ENCODE peak calls at places on chromosomes 16 and 17, in six cellular contexts. O is esophagus squamous epithelium, Z is HCT116, B is prostate gland, R is body of pancreas, V is ovary. G is an unnamed sample. For H3K27me3, the result is how much of the 10 kb centered on the place peaks cover.

GRCh38 chr16:83215417-83216001 is 588.7 kb downstream of the CDH13 start:
- DNase-seq in O (no peak), Z (peak), B (no peak), R (no peak), V (no peak), G (peak)

GRCh38 chr17:31787857-31788570 is 71.0 kb downstream of the COPRS start:
- DNase-seq in O (no peak), Z (peak), B (peak), R (no peak), V (no peak), G (no peak)

GRCh38 chr17:50904522-50905459 is 38.6 kb upstream of the TOB1 start:
- DNase-seq in O (no peak), Z (no peak), B (peak), R (peak), V (peak), G (peak)

GRCh38 chr16:82460761-82461160 is 166.0 kb upstream of the CDH13 start:
- DNase-seq in O (no peak), Z (no peak), B (no peak), R (no peak), V (no peak), G (no peak)

GRCh38 chr16:82715833-82716232 is 89.1 kb downstream of the CDH13 start:
- DNase-seq in O (no peak), Z (no peak), B (no peak), R (no peak), V (no peak), G (no peak)

GRCh38 chr17:71118039-71118438 is 948.7 kb downstream of the KCNJ2 start:
- DNase-seq in O (no peak), Z (peak), B (no peak), R (peak), V (no peak), G (no peak)

GRCh38 chr17:48530208-48530886 is 464 bp downstream of the HOXB1 start:
- DNase-seq in O (no peak), Z (no peak), B (no peak), R (no peak), V (no peak), G (no peak)

GRCh38 chr17:80720624-80721577 is 176.3 kb downstream of the RPTOR start:
- DNase-seq in O (no peak), Z (no peak), B (no peak), R (peak), V (peak), G (peak)

GRCh38 chr16:13118091-13118490 is 216.7 kb downstream of the SHISA9 start:
- DNase-seq in O (no peak), Z (no peak), B (no peak), R (no peak), V (no peak), G (no peak)

GRCh38 chr16:79209308-79209707 is 391.2 kb downstream of the MAF start:
- DNase-seq in O (no peak), Z (no peak), B (no peak), R (no peak), V (no peak), G (no peak)

GRCh38 chr16:2471016-2471652 is at the start of gene NTN3:
- DNase-seq in O (no peak), Z (no peak), B (no peak), R (no peak), V (no peak), G (no peak)

GRCh38 chr16:3654249-3654991 is at the start of gene DNASE1:
- DNase-seq in O (no peak), Z (peak), B (no peak), R (peak), V (peak), G (peak)

GRCh38 chr16:82379601-82380000 is 209.6 kb upstream of the MPHOSPH6 start:
- DNase-seq in O (no peak), Z (no peak), B (no peak), R (no peak), V (no peak), G (no peak)

GRCh38 chr16:89198417-89199240 is 1.7 kb downstream of the SLC22A31 start:
- DNase-seq in O (no peak), Z (no peak), B (no peak), R (no peak), V (no peak), G (peak)

GRCh38 chr16:70805787-70806186 is 4.8 kb upstream of the VAC14 start:
- DNase-seq in O (no peak), Z (no peak), B (no peak), R (no peak), V (no peak), G (no peak)

GRCh38 chr16:64971211-64971610 is 150.7 kb downstream of the CDH11 start:
- DNase-seq in O (no peak), Z (no peak), B (no peak), R (no peak), V (no peak), G (no peak)

GRCh38 chr16:79169239-79169638 is 431.3 kb downstream of the MAF start:
- DNase-seq in O (no peak), Z (no peak), B (no peak), R (no peak), V (no peak), G (no peak)

GRCh38 chr17:79706931-79707382 is 23.8 kb upstream of the ENPP7 start:
- DNase-seq in O (no peak), Z (no peak), B (no peak), R (no peak), V (no peak), G (no peak)

GRCh38 chr16:64615647-64616280 is 506.1 kb downstream of the CDH11 start:
- DNase-seq in O (no peak), Z (no peak), B (no peak), R (peak), V (no peak), G (no peak)

GRCh38 chr17:36720131-36720530 is 118.7 kb downstream of the MRM1 start:
- DNase-seq in O (no peak), Z (no peak), B (no peak), R (no peak), V (no peak), G (no peak)

GRCh38 chr16:349211-349610 is 3.3 kb downstream of the AXIN1 start:
- DNase-seq in O (no peak), Z (no peak), B (no peak), R (no peak), V (no peak), G (no peak)
- TF ChIP-seq POLR2A in O (no peak), Z (no peak), B (no peak), R (no peak), V (no peak), G (no peak)

DNA sequence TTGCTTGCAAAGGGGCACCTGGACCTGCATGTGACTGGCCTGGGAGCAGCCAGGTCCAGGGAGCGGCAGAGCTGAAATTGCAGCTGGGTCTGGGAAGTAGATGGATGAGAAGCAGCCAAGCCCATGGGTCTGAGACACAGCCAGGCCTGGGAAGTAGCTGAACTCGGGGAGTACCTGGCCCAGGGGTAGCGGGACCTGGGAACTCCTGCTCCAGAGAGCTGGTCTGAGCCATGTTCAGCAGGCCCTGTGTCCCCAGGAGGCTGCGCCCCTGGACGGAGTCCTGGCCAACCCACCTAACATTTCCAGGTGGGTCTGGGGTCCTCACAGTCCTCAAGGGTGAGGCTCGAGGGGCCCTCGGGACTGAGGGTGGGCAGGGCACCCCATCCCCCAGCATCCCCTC is 2.9 kb downstream of the MSLN start:
- DNase-seq in O (no peak), Z (no peak), B (no peak), R (no peak), V (no peak), G (no peak)
- H3K27me3 ChIP-seq in O (under half), Z (under half), B (under half), R (under half), V (under half), G (under half)

DNA sequence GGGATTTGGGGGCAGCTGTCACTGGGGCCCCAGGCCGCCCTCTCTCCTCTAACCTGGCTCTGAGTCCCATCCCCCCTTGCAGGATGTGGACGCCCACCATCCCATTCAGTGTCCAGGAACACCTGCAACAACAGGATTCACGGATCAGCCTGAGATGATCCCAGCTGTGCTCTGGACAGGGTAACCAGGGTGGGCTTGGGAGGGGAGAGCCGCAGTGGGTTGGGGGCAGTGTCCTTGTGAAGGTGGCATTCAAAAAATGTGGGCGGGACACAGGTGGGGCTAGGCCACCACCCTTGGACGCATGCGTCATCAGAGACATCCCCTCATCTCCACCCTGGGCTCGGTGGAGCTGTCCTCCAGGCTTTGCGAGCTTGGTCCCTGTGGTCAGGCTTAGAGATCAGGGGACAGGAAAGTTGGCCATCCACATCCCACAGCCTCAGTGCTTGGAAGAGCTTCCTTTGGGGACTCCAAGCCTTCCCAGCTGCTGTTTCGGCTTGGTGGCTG is 19.1 kb downstream of the DEXI start:
- DNase-seq in O (no peak), Z (no peak), B (no peak), R (no peak), V (no peak), G (no peak)
- TF ChIP-seq POLR2A in O (no peak), Z (no peak), B (no peak), R (no peak), V (no peak), G (no peak)

GRCh38 chr17:4633643-4634042 is 7.8 kb downstream of the ALOX15 start:
- DNase-seq in O (no peak), Z (no peak), B (no peak), R (no peak), V (no peak), G (no peak)

GRCh38 chr17:4631431-4631830 is 10.0 kb downstream of the ALOX15 start:
- DNase-seq in O (no peak), Z (no peak), B (no peak), R (no peak), V (no peak), G (no peak)

GRCh38 chr17:4632583-4632923 is 8.9 kb downstream of the ALOX15 start:
- DNase-seq in O (no peak), Z (no peak), B (no peak), R (no peak), V (no peak), G (no peak)

GRCh38 chr17:4634981-4635380 is 6.5 kb downstream of the ALOX15 start:
- DNase-seq in O (no peak), Z (no peak), B (no peak), R (no peak), V (no peak), G (peak)

DNA sequence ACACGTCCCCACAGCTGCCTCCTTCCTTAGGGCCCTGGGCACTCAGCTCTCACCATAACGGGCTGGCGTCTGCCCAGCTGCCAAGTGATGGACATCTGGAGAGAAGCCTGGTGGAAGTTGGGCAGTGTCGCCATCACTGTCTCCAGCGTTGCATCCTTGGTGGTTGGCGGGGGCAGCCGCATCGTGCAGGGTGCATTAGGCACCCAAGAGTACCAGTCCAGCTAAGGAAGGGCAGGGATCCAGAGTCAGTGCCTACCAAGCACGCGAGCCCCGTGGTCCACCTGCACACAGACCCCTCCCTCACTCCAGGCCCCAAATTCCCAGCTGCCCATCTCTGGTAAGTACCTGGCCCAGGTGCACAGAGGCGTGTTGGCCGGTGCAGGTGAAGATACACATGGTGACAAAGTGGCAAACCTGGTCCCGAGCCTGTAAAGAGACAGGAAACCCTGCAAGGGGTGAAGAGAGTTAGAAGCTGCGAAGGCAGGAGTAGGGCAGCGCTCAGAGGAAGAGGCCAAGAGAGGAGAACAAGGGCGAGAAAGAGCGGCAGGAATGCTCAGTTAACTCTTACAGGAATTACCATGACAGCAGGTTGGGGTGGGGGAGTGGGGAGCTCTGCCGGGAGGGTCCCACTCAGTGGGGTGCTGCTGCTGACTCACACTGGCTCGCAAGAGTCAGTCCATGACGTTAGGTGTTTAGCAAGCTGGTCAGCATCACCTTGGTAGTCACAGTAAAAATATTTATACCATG is 9.5 kb downstream of the ALOX15 start:
- DNase-seq in O (no peak), Z (no peak), B (no peak), R (no peak), V (no peak), G (no peak)
- H3K27me3 ChIP-seq in O (under half), Z (under half), B (under half), R (under half), V (under half), G (under half)

DNA sequence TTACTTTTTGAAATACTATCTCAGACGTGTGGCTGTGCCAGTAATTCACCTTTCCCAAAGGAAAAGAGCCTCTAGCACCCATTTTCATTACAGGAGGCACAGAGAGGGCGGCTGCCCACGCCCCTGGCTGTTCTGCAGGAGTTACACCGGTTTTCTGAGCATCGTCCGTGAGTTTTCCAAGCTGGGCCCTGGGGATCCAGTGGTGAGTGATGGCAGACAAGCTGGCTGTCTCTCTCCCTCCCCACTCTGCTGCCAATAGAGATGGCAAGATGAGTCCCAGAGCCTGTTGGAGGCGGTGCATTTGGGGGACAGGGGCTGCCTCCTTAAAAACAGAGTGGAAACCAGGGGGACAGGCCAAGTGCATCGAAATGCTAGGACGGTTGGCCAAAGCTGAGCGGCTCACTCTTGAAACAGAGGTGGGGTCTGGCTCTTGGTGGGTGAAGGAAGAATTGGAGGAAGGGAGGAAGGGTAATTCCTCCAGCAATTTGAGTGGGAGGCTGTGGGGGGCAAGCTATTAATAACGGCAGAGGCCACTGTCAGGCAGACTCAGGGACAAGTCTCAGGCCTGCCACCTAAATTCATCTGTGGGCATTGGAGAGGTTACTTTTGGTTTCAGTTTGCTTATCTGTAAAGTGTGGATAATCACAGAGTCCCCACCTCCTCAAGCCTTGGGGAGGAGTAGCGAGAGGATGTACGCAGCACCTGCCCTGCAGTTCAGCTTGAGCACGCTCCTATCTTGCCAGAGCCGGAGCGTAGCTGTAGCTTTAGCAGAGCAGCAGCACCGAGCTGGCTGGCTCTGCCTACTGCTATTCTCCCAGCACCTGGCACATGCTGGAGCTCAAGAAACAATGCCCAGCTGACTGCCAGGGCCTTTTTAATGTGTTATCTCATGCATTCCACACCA is 7.5 kb upstream of the NOS2 start:
- DNase-seq in O (no peak), Z (no peak), B (no peak), R (peak), V (no peak), G (no peak)
- TF ChIP-seq POLR2A in O (no peak), Z (no peak), B (no peak), R (no peak), V (no peak), G (no peak)

DNA sequence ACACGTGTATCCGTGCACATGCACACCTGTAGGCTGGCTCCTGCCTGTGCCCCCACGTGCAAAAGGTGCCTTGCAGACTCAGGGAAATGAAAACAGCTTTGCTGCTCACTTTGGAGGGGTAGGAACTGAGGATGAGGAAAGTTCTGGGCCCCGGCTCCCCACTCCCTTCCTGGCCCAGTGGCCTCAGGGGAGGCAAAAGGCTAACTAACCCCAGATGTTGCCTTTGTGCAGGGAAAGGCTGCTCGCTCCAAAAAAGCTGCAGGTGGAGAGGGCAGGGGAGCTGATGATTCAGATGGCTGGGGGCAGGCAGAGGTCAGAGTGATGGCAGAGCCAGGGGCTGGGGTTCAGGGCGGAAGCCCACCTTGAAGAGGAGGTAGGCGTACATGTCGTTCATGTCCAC is 12.4 kb downstream of the PLCD3 start:
- DNase-seq in O (no peak), Z (no peak), B (no peak), R (no peak), V (no peak), G (no peak)
- H3K27me3 ChIP-seq in O (under half), Z (under half), B (under half), R (under half), V (under half), G (under half)

DNA sequence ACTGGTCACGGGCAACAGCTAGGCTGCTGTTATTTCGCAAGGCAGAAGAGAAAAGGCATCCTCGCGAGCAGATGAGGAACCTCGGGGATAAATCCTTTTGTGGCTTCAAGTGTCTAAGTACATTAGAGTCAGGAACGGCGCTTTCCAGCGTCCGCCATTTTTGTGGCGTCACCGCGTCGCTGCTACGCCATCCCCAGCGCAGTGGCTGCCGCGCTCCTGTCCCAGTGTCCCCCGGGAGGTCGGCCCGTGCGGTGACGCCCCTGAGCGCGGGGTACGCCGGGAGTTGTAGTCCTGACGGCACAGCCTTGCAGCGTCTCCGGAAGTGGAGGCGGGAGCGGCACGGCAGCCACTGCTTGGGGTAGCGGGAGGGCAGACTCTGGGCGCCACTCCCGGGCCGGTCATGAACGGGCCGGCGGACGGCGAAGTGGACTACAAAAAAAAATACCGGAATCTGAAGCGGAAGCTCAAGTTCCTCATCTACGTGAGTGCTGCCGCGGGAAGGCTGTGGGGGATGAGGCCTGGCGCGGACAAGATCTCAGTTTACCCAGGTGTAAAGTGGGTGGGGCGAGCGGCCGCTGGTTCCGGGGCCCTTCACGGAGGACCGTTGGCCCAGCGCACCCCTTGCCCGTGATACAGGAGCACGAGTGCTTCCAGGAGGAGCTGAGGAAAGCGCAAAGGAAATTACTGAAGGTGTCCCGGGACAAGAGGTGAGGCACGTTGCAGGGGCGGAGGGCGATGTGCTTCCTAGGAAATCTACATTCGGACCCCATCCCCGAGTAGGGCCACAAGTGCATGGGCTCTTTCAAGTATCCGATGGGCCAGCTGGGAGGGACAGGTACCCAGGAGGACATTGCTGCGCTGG is at the start of gene INO80E:
- DNase-seq in O (peak), Z (peak), B (peak), R (peak), V (peak), G (peak)
- TF ChIP-seq POLR2A in O (no peak), Z (peak), B (peak), R (peak), V (peak), G (peak)

G was measured in Peyer's patch.